ENCODE peak calls at places on chromosome 9, in four cellular contexts. L, V, O and J are unnamed samples.

GRCh38 chr9:100277166-100277979 is 75.4 kb downstream of the TEX10 start:
- DNase-seq in L (no peak), V (no peak), O (no peak), J (no peak)

GRCh38 chr9:126347911-126348760 is 21.5 kb downstream of the MVB12B start:
- DNase-seq in L (no peak), V (no peak), O (no peak), J (no peak)

GRCh38 chr9:114096041-114096511 is 3.0 kb downstream of the KIF12 start:
- DNase-seq in L (no peak), V (no peak), O (no peak), J (no peak)

GRCh38 chr9:89789922-89790510 is 185.2 kb downstream of the GADD45G start:
- DNase-seq in L (no peak), V (no peak), O (no peak), J (no peak)

GRCh38 chr9:126000256-126000655 is 253.1 kb downstream of the PBX3 start:
- DNase-seq in L (no peak), V (no peak), O (peak; percentile 23), J (no peak)

GRCh38 chr9:74920944-74921626 is 31.6 kb downstream of the C9orf40 start:
- DNase-seq in L (no peak), V (no peak), O (no peak), J (no peak)

GRCh38 chr9:99720455-99721050 is 101.1 kb upstream of the NR4A3 start:
- DNase-seq in L (peak; percentile 40), V (no peak), O (no peak), J (no peak)

GRCh38 chr9:128528445-128529160 is 23.8 kb upstream of the SPTAN1 start:
- DNase-seq in L (no peak), V (no peak), O (no peak), J (no peak)

GRCh38 chr9:98192503-98193335 is at the start of gene CORO2A:
- DNase-seq in L (peak; percentile 76), V (peak; percentile 37), O (peak; percentile 90), J (peak; percentile 65)

GRCh38 chr9:90102292-90102901 is 497.6 kb downstream of the GADD45G start:
- DNase-seq in L (peak; percentile 62), V (peak; percentile 81), O (peak; percentile 86), J (peak; percentile 85)

GRCh38 chr9:109387856-109388255 is 67.0 kb upstream of the EPB41L4B start:
- DNase-seq in L (no peak), V (no peak), O (no peak), J (no peak)

GRCh38 chr9:134630393-134630790 is 11.2 kb upstream of the COL5A1 start:
- DNase-seq in L (no peak), V (no peak), O (peak; percentile 26), J (peak; percentile 35)

GRCh38 chr9:133443248-133443647 is 16.5 kb upstream of the CACFD1 start:
- DNase-seq in L (no peak), V (no peak), O (no peak), J (no peak)

GRCh38 chr9:136488247-136489214 is 5.7 kb upstream of the SEC16A start:
- DNase-seq in L (peak; percentile 56), V (peak; percentile 59), O (peak; percentile 87), J (peak; percentile 75)

GRCh38 chr9:135448570-135449180 is 30.9 kb upstream of the PPP1R26 start:
- DNase-seq in L (no peak), V (no peak), O (no peak), J (no peak)

GRCh38 chr9:12722131-12722530 is 28.9 kb downstream of the TYRP1 start:
- DNase-seq in L (no peak), V (no peak), O (no peak), J (no peak)

GRCh38 chr9:1366300-1366699 is 316.1 kb downstream of the DMRT2 start:
- DNase-seq in L (peak; percentile 5), V (no peak), O (no peak), J (no peak)

GRCh38 chr9:32627394-32627954 is 8.0 kb downstream of the TAF1L start:
- DNase-seq in L (no peak), V (no peak), O (no peak), J (no peak)

GRCh38 chr9:121499427-121500164 is at the start of gene GGTA1:
- DNase-seq in L (no peak), V (peak; percentile 69), O (peak; percentile 67), J (peak; percentile 78)

GRCh38 chr9:128068656-128069221 is 707 bp downstream of the SLC25A25 start:
- DNase-seq in L (peak; percentile 18), V (no peak), O (peak; percentile 61), J (no peak)

GRCh38 chr9:73892371-73892770 is 604.8 kb upstream of the RORB start:
- DNase-seq in L (no peak), V (no peak), O (no peak), J (no peak)

GRCh38 chr9:72154468-72155281 is 5.4 kb downstream of the GDA start:
- DNase-seq in L (no peak), V (no peak), O (peak; percentile 55), J (no peak)

GRCh38 chr9:84932915-84933527 is 263.5 kb downstream of the NTRK2 start:
- DNase-seq in L (no peak), V (no peak), O (no peak), J (no peak)

GRCh38 chr9:120713257-120714087 is 798 bp downstream of the MEGF9 start:
- DNase-seq in L (peak; percentile 13), V (no peak), O (peak; percentile 63), J (peak; percentile 26)

GRCh38 chr9:128702949-128703615 is 779 bp downstream of the PKN3 start:
- DNase-seq in L (peak; percentile 74), V (no peak), O (peak; percentile 58), J (peak; percentile 70)

GRCh38 chr9:38068866-38069628 is at the start of gene SHB:
- DNase-seq in L (peak; percentile 79), V (peak; percentile 69), O (peak; percentile 94), J (peak; percentile 86)
- TF ChIP-seq CTCF in L (no peak), V (no peak), O (no peak), J (no peak)

GRCh38 chr9:37951671-37952579 is 48.0 kb upstream of the SLC25A51 start:
- DNase-seq in L (no peak), V (no peak), O (no peak), J (no peak)
- H3K36me3 ChIP-seq in L (no peaks in the 10 kb centered on the region), V (peaks cover 7% of the 10 kb centered on the region), O (no peaks in the 10 kb centered on the region), J (peaks cover 30% of the 10 kb centered on the region)

GRCh38 chr9:117430813-117431212 is 16.0 kb upstream of the ASTN2 start:
- DNase-seq in L (no peak), V (no peak), O (no peak), J (no peak)
- H3K4me1 ChIP-seq in L (no peaks in the 10 kb centered on the region), V (no peaks in the 10 kb centered on the region), O (no peaks in the 10 kb centered on the region), J (no peaks in the 10 kb centered on the region)

GRCh38 chr9:24614070-24614469 is 68.4 kb upstream of the IZUMO3 start:
- DNase-seq in L (no peak), V (no peak), O (no peak), J (no peak)
- TF ChIP-seq CTCF in L (no peak), V (no peak), O (no peak), J (no peak)

GRCh38 chr9:132312873-132313272 is 41.9 kb downstream of the SETX start:
- DNase-seq in L (no peak), V (no peak), O (no peak), J (no peak)
- H3K36me3 ChIP-seq in L (peaks cover 69% of the 10 kb centered on the region), V (peaks cover 34% of the 10 kb centered on the region), O (no peaks in the 10 kb centered on the region), J (peaks cover 7% of the 10 kb centered on the region)